ENCODE peak calls at places on chromosome 22, in five cellular contexts. S is fibroblast of lung, O is astrocyte of the cerebellum, G is psoas muscle, L is choroid plexus epithelial cell. C is an unnamed sample.

GRCh38 chr22:49368221-49368975 is 459.3 kb downstream of the BRD1 start:
- DNase-seq in O (no peak), G (no peak), S (no peak), L (no peak), C (no peak)

GRCh38 chr22:37564111-37564711 is 3.9 kb downstream of the CDC42EP1 start:
- DNase-seq in S (peak; percentile 39), L (peak; percentile 69), O (no peak), G (no peak), C (no peak)

GRCh38 chr22:36741204-36741793 is 34.6 kb downstream of the IFT27 start:
- DNase-seq in G (no peak), S (peak; percentile 10), O (no peak), L (peak; percentile 13), C (no peak)

GRCh38 chr22:49964493-49965290 is 4.1 kb downstream of the PIM3 start:
- DNase-seq in G (peak; percentile 52), O (no peak), S (no peak), L (no peak), C (no peak)

GRCh38 chr22:49380828-49381114 is 446.9 kb downstream of the BRD1 start:
- DNase-seq in S (no peak), L (no peak), G (no peak), O (no peak), C (no peak)

GRCh38 chr22:28793976-28794584 is 6.3 kb downstream of the XBP1 start:
- DNase-seq in L (no peak), G (no peak), O (no peak), S (no peak), C (no peak)

GRCh38 chr22:40040927-40041326 is 46.2 kb downstream of the FAM83F start:
- DNase-seq in L (peak; percentile 89), S (peak; percentile 79), G (peak; percentile 68), O (no peak), C (peak; percentile 16)

GRCh38 chr22:40463017-40463631 is 92.7 kb downstream of the SGSM3 start:
- DNase-seq in L (no peak), G (no peak), O (no peak), S (no peak), C (no peak)

GRCh38 chr22:24247564-24248344 is 2.9 kb upstream of the GGT5 start:
- DNase-seq in L (peak; percentile 99), O (peak; percentile 93), S (peak; percentile 98), G (peak; percentile 95), C (peak; percentile 95)

GRCh38 chr22:29842740-29843139 is 4.7 kb upstream of the ASCC2 start:
- DNase-seq in O (peak; percentile 33), S (peak; percentile 92), G (no peak), L (peak; percentile 84), C (peak; percentile 86)

GRCh38 chr22:42951093-42951710 is 63.7 kb downstream of the PACSIN2 start:
- DNase-seq in L (no peak), S (no peak), O (no peak), G (no peak), C (no peak)
- H3K4me3 ChIP-seq in L (no peak overlapping the region), S (no peak overlapping the region), O (no peak overlapping the region), G (no peak overlapping the region), C (no peak overlapping the region)

GRCh38 chr22:45171830-45172229 is 8.1 kb downstream of the NUP50 start:
- DNase-seq in O (no peak), S (no peak), G (no peak), L (no peak), C (no peak)
- TF ChIP-seq CTCF in O (no peak), S (no peak), G (no peak), L (peak; percentile 28), C (peak; percentile 13)

DNA sequence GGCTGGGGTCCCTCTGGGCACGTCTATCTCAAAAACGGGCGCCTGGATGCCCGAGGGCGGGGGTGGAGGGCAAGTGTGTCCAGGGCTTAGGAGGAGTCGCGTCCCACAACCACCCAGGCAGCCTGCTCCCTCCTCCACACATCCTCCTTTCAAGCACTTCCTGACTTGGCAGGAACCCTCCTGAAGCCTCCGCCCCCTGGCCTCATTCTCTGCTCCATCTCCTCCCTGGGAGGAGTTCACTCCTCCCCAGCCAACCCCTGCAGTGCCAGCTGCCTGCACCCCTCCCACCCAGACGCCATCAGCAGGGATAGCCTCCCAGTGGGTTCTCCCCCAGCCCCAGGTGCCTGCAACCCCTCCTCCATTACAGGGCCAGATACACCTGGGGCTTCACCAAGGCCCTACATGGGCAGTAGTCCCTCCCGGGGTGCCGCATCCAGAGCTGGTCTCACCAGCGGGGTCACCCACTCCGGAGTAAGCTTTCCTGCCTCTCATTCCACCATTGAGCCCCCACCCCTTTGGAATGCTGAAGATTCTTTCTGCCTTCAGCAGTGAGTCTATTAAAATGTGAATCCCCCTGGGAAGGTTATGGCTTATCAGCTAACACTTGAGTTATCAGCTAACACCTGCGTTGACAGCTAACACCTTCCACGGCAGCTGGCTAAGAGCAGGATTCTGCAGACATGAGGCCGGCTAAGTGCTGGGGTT is 24.4 kb downstream of the RTN4R start:
- DNase-seq in L (peak; percentile 86), O (peak; percentile 22), S (peak; percentile 67), G (no peak), C (peak; percentile 71)
- H3K4me3 ChIP-seq in L (peak overlapping the region; percentile 37), O (no peak overlapping the region), S (no peak overlapping the region), G (no peak overlapping the region), C (no peak overlapping the region)

DNA sequence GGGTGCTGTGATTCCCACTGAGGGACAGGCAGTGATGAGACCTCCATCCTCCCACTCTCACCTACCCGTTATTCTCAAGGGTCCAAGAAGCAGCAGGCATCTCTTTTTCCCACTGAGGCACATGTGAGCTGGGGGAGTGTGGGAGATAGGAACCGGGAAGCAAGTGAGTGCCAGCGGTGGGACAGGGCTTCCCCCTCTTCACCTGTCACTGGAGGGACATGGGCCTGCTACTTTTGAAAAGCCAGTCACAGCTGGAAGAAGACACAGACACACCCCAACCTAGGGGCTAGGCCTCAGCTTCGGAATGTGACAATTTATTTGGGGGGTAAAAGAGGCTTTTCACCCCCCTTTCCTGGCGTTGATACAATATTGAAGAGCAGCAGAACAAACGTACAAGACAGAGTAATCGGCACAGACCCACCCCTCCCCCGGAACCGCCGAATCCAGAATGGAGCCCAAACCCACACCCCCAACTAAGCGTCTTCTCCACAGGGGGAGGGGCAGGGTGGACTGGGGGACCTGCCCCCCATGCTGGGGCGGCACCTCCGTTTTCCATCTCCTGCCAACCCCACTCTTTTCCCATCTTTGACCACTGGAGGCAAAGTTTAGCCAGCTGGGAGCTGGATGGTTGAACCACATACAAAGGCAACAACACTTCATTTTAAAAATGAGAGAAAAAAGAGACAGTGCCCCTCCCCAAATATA is 10.7 kb downstream of the CBX6 start:
- DNase-seq in O (no peak), G (peak; percentile 34), S (no peak), L (no peak), C (no peak)
- TF ChIP-seq CTCF in O (peak; percentile 42), G (no peak), S (peak; percentile 30), L (peak; percentile 41), C (no peak)

GRCh38 chr22:19571207-19571795 is 47.1 kb upstream of the CLDN5 start:
- DNase-seq in O (no peak), S (peak; percentile 20), G (no peak), L (peak; percentile 62), C (no peak)

GRCh38 chr22:19571995-19572394 is 47.8 kb upstream of the CLDN5 start:
- DNase-seq in G (no peak), L (no peak), S (no peak), O (no peak), C (no peak)

GRCh38 chr22:19568337-19569311 is 44.4 kb upstream of the CLDN5 start:
- DNase-seq in G (no peak), O (peak; percentile 34), L (peak; percentile 95), S (peak; percentile 54), C (peak; percentile 62)

GRCh38 chr22:19567383-19568009 is 43.3 kb upstream of the CLDN5 start:
- DNase-seq in L (no peak), G (no peak), S (no peak), O (no peak), C (no peak)

GRCh38 chr22:19569976-19570375 is 45.8 kb upstream of the CLDN5 start:
- DNase-seq in O (no peak), G (no peak), L (no peak), S (no peak), C (no peak)
- H3K4me3 ChIP-seq in O (no peak overlapping the region), G (no peak overlapping the region), L (no peak overlapping the region), S (no peak overlapping the region), C (no peak overlapping the region)

GRCh38 chr22:47776329-47776728 is 1013.9 kb downstream of the TBC1D22A start:
- DNase-seq in G (no peak), L (no peak), O (no peak), S (no peak), C (no peak)
- TF ChIP-seq CTCF in G (no peak), L (no peak), O (no peak), S (no peak), C (no peak)

GRCh38 chr22:38872172-38872830 is at the start of gene CBX6:
- DNase-seq in G (peak; percentile 98), S (peak; percentile 93), L (peak; percentile 94), O (peak; percentile 78), C (peak; percentile 95)

GRCh38 chr22:38871360-38872171 is 450 bp downstream of the CBX6 start:
- DNase-seq in S (no peak), G (no peak), L (no peak), O (no peak), C (no peak)

GRCh38 chr22:38872831-38873248 is 824 bp upstream of the CBX6 start:
- DNase-seq in S (peak; percentile 57), G (peak; percentile 80), O (no peak), L (peak; percentile 48), C (peak; percentile 33)

GRCh38 chr22:38874529-38875222 is 2.7 kb upstream of the CBX6 start:
- DNase-seq in G (no peak), S (no peak), O (no peak), L (no peak), C (no peak)

DNA sequence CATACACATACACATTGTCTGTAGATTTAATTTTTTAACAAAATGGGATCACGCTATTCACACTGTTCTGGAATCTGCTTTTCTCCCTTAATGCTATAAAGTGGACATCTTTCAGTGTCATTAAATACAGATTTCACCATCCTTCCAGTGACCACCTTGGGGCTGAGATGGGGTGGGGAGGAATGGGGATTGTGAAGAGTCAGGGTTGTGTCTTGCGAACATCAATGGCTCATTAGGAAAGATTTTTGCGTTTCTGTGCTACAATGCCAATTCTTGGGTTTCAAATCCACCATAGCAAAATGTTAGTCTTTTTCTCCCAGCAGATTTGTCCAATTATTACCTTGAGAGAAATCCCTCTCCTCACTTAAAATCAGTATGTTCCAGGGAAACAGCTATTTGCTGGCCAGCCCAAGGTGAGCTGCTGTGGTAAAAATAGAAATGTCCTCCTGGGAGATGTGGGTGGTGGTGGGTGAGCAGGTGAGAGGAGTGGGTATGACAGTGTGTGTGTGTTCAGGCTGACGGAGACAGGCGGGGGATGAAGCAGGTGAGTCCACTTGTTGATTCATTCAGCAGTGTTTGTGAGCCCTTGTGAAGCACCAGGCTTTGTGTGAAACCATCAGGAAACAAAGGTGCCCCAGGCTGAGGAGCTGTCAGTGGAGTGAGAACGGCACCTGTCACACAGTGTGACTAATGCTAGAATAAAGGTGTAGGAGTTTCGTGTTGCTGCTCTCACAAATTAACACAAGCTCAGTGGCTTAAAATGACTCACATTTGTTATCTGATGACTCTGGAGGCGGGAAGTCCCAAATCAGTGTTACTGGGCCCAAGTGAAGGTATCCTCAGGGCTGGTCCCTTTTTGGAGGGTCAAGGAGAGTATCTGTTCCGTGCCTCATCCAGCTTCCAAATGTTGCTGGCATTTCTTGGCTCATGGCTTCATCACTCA is 1.7 kb upstream of the CBX6 start:
- DNase-seq in G (no peak), L (no peak), S (no peak), O (no peak), C (no peak)
- H3K4me3 ChIP-seq in G (peak overlapping the region; percentile 97), L (no peak overlapping the region), S (no peak overlapping the region), O (no peak overlapping the region), C (no peak overlapping the region)

DNA sequence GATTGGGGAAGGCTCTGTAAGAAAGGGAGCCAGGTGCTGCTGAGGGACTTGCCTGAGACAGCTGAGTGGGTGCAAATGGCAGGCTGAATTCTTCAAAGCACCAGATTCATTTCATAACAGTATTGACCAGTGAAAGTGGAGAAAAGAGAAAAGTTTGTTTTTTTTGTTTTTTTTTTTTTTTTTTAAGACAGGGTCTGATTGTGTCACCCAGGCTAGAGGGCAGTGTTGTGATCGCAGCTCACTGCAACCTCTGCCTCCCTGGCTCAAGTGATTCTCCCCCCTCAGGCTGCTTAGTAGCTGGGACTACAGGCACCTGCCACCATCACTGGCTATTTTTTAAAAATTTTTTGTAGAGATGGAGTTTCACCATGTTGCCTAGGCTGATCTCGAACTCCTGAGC is 494.0 kb downstream of the MIAT start:
- DNase-seq in G (no peak), L (no peak), S (no peak), O (no peak), C (no peak)
- TF ChIP-seq CTCF in G (no peak), L (peak; percentile 1), S (no peak), O (no peak), C (no peak)

C was measured in astrocyte of the spinal cord.